ENCODE peak calls at places on chromosomes 2 and 18, in six cellular contexts. P, D, J, F, I and V are unnamed samples.

GRCh38 chr2:67719351-67719750 is 322.2 kb downstream of the ETAA1 start:
- DNase-seq in P (no peak), D (no peak), J (no peak), F (no peak), I (no peak), V (no peak)

GRCh38 chr2:10912076-10912731 is 470 bp downstream of the KCNF1 start:
- DNase-seq in P (no peak), D (no peak), J (peak), F (no peak), I (no peak), V (peak)

GRCh38 chr2:128317186-128317897 is 1.3 kb downstream of the HS6ST1 start:
- DNase-seq in P (peak), D (peak), J (peak), F (no peak), I (no peak), V (peak)

GRCh38 chr2:96147593-96148201 is 2.5 kb upstream of the DUSP2 start:
- DNase-seq in P (peak), D (no peak), J (no peak), F (no peak), I (no peak), V (no peak)

GRCh38 chr2:36568533-36569246 is 29.3 kb downstream of the FEZ2 start:
- DNase-seq in P (no peak), D (no peak), J (no peak), F (no peak), I (no peak), V (no peak)

GRCh38 chr2:159010340-159010739 is 41.9 kb downstream of the TANC1 start:
- DNase-seq in P (no peak), D (no peak), J (peak), F (peak), I (no peak), V (no peak)

GRCh38 chr2:134372611-134373131 is 118.8 kb downstream of the MGAT5 start:
- DNase-seq in P (peak), D (no peak), J (peak), F (peak), I (peak), V (no peak)

GRCh38 chr18:7886436-7886835 is 319.3 kb downstream of the PTPRM start:
- DNase-seq in P (no peak), D (no peak), J (no peak), F (no peak), I (no peak), V (no peak)

GRCh38 chr2:120338015-120338414 is 7.9 kb upstream of the INHBB start:
- DNase-seq in P (no peak), D (no peak), J (no peak), F (no peak), I (no peak), V (no peak)